ENCODE peak calls at places on chromosome 3, in four cellular contexts. C, K, G and P are unnamed samples. For H3K4me1, the result is how much of the 10 kb centered on the place peaks cover.

GRCh38 chr3:27791956-27792355 is 69.8 kb upstream of the EOMES start:
- DNase-seq in G (no peak), K (no peak), C (no peak), P (no peak)

GRCh38 chr3:115146418-115147328 is at the start of gene ZBTB20:
- DNase-seq in G (peak), C (peak), K (peak), P (peak)

GRCh38 chr3:157239082-157239704 is 79.2 kb upstream of the CCNL1 start:
- DNase-seq in C (peak), K (peak), G (peak), P (peak)

GRCh38 chr3:83122774-83123350 is 1361.4 kb upstream of the GBE1 start:
- DNase-seq in G (no peak), K (no peak), C (no peak), P (no peak)

GRCh38 chr3:2837233-2837632 is 272.9 kb downstream of the IL5RA start:
- DNase-seq in C (no peak), G (no peak), K (no peak), P (no peak)

GRCh38 chr3:111903067-111903511 is 44.0 kb downstream of the PHLDB2 start:
- DNase-seq in K (peak), C (no peak), G (no peak), P (no peak)

GRCh38 chr3:84141571-84141970 is 817.2 kb upstream of the CADM2 start:
- DNase-seq in K (no peak), C (no peak), G (no peak), P (no peak)

GRCh38 chr3:101038393-101038792 is 45.2 kb upstream of the ABI3BP start:
- DNase-seq in G (no peak), C (no peak), K (peak), P (no peak)

GRCh38 chr3:57004154-57004730 is 56.2 kb upstream of the SPATA12 start:
- DNase-seq in G (no peak), C (no peak), K (no peak), P (no peak)

GRCh38 chr3:58952128-58952917 is 97.5 kb downstream of the CFAP20DC start:
- DNase-seq in G (no peak), K (no peak), C (no peak), P (no peak)

GRCh38 chr3:194970066-194970465 is 284.4 kb downstream of the FAM43A start:
- DNase-seq in G (no peak), C (no peak), K (no peak), P (no peak)

GRCh38 chr3:102006812-102007485 is 157.6 kb downstream of the NFKBIZ start:
- DNase-seq in K (peak), C (peak), G (no peak), P (no peak)

GRCh38 chr3:157142315-157142714 is 17.6 kb downstream of the CCNL1 start:
- DNase-seq in C (no peak), K (no peak), G (no peak), P (no peak)

GRCh38 chr3:149339931-149340309 is 6.5 kb upstream of the TM4SF18 start:
- DNase-seq in K (peak), G (no peak), C (peak), P (no peak)

DNA sequence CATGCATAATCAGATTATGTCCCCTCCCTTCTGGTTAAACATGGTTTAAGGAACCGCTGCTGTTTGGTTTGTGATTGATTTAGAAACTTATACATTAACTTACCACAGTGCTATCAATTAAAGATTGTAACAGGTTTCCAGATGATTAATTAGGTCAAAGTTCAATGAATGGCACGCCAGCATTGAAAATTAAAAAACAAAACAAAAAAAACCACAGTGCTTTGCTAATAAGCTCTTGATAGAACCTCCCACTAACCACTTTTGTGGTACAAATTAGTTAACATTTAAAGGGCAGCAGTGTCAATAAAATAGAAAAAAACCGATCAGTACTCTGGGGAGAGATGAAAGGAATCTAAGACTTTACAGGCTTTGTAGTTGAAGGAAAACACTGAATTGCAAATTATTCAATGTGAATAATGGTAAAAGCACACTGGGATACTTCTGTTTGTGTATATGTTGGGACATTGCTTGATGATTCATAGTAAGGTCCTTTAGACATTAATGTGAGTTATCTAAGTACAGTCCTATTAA is 7.6 kb upstream of the C3orf38 start:
- DNase-seq in K (peak), C (no peak), G (no peak), P (no peak)
- H3K27ac ChIP-seq in K (no peak), C (no peak), G (no peak), P (no peak)

DNA sequence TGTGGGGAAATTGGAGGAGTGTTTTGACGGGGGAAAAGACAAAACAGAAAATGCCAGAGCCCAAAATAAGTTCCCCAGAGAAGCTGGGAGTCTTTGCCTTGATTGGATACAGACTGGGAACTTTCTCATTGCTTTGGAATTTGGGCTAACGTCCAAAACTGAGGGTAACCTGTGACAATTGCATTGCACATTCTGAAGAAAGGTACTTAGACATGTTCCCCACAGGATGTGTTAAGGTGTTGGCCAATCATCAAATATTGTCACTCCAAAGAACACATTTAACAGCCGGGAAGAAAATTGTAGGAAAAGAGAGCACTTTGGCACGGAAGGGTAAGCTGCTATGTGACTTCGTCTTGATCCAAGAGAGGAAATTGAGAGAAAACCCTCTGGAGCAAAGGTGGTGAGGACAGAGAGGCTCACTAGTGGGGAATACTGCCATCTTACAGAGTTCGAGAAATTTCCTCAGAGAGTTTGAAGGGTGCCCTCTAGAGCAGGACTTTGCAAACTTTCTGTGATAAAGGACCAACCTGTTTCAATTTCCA is 619.5 kb upstream of the TBL1XR1 start:
- DNase-seq in C (no peak), G (no peak), K (no peak), P (no peak)
- H3K4me1 ChIP-seq in C (under half), G (under half), K (under half), P (under half)

DNA sequence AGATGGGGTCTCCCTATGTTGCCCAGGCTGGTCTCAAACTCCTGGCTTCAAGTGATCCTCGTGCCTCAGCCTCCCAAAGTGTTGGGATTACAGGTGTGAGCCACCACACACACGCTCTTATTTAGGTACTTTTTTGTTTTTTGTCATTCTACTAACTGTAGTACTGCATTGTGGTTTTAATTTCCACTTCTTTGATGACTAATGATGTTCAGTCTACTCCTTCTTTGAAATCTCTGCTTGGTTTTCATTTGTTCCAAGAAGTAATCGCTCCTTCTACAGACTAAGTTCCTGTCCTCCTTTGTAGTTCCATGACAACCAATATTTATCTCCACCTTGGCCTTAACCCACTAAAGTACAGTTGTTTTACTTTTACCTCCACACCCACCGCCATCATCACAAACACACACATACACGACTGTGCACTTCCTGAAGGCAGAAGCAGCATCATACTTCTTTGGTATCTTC is 529 bp upstream of the DLEC1 start:
- DNase-seq in C (no peak), K (no peak), G (no peak), P (no peak)
- H3K4me3 ChIP-seq in C (no peak), K (no peak), G (peak), P (peak)

DNA sequence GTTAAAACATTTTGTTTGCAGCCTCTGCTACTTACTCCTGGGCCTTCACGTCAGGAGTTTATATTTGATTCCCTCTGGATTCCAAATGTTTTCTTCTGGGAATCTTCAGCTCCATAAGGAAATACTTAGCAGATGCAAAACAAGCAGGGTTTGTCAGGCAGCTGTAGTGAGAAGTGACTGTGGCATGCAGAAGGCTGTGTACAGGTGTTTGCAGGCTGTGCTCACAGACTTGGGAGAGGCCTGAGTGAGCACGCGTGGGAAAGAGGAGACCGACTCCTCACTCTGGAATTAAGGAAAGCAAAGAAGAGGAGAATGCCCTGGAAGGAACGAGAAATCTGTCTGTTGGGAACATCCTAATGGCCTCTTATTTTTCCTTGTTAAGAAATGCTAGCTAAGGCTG is 82.4 kb downstream of the TGFBR2 start:
- DNase-seq in C (no peak), G (no peak), K (peak), P (no peak)
- H3K27ac ChIP-seq in C (peak), G (peak), K (peak), P (no peak)